ENCODE peak calls at places on chromosomes 1 and 21, in eight cellular contexts. One of them, this sample, is unnamed.

GRCh38 chr1:26754086-26754874 is 33.5 kb upstream of the PIGV start:
- DNase-seq in posterior cingulate gyrus: no peak
- DNase-seq in IMR-90: no peak
- DNase-seq in ovary: no peak
- DNase-seq in stimulated activated CD4-positive, alpha-beta T cell treated with anti-CD3 and anti-CD28 coated beads, Interleukin-4, amount 100 ng/mL, for 24 hours: no peak
- DNase-seq in GM04504: no peak
- DNase-seq in KG1: no peak
- DNase-seq in activated CD4-positive, alpha-beta T cell treated with anti-CD3 and anti-CD28 coated beads for 1 hour: no peak
- DNase-seq in this sample: no peak

GRCh38 chr1:27086628-27087027 is 68.3 kb downstream of the SLC9A1 start:
- DNase-seq in posterior cingulate gyrus: no peak
- DNase-seq in stimulated activated CD4-positive, alpha-beta T cell treated with anti-CD3 and anti-CD28 coated beads, Interleukin-4, amount 100 ng/mL, for 24 hours: no peak
- DNase-seq in GM04504: no peak
- DNase-seq in IMR-90: no peak
- DNase-seq in ovary: no peak
- DNase-seq in KG1: no peak
- DNase-seq in activated CD4-positive, alpha-beta T cell treated with anti-CD3 and anti-CD28 coated beads for 1 hour: no peak
- DNase-seq in this sample: no peak

GRCh38 chr1:172326171-172326570 is 94.3 kb upstream of the C1orf105 start:
- DNase-seq in ovary: no peak
- DNase-seq in IMR-90: peak; percentile 35
- DNase-seq in posterior cingulate gyrus: no peak
- DNase-seq in GM04504: no peak
- DNase-seq in activated CD4-positive, alpha-beta T cell treated with anti-CD3 and anti-CD28 coated beads for 1 hour: no peak
- DNase-seq in stimulated activated CD4-positive, alpha-beta T cell treated with anti-CD3 and anti-CD28 coated beads, Interleukin-4, amount 100 ng/mL, for 24 hours: no peak
- DNase-seq in KG1: no peak
- DNase-seq in this sample: no peak

GRCh38 chr1:200153277-200154055 is 126.0 kb downstream of the NR5A2 start:
- DNase-seq in GM04504: no peak
- DNase-seq in activated CD4-positive, alpha-beta T cell treated with anti-CD3 and anti-CD28 coated beads for 1 hour: no peak
- DNase-seq in posterior cingulate gyrus: no peak
- DNase-seq in stimulated activated CD4-positive, alpha-beta T cell treated with anti-CD3 and anti-CD28 coated beads, Interleukin-4, amount 100 ng/mL, for 24 hours: peak; percentile 64
- DNase-seq in KG1: no peak
- DNase-seq in ovary: no peak
- DNase-seq in IMR-90: no peak
- DNase-seq in this sample: no peak

GRCh38 chr1:214028095-214028494 is 40.3 kb downstream of the PROX1 start:
- DNase-seq in posterior cingulate gyrus: no peak
- DNase-seq in GM04504: no peak
- DNase-seq in stimulated activated CD4-positive, alpha-beta T cell treated with anti-CD3 and anti-CD28 coated beads, Interleukin-4, amount 100 ng/mL, for 24 hours: no peak
- DNase-seq in ovary: no peak
- DNase-seq in KG1: no peak
- DNase-seq in IMR-90: no peak
- DNase-seq in activated CD4-positive, alpha-beta T cell treated with anti-CD3 and anti-CD28 coated beads for 1 hour: no peak
- DNase-seq in this sample: no peak

GRCh38 chr1:56424744-56425493 is 154.4 kb downstream of the PLPP3 start:
- DNase-seq in stimulated activated CD4-positive, alpha-beta T cell treated with anti-CD3 and anti-CD28 coated beads, Interleukin-4, amount 100 ng/mL, for 24 hours: no peak
- DNase-seq in KG1: no peak
- DNase-seq in IMR-90: peak; percentile 71
- DNase-seq in GM04504: no peak
- DNase-seq in posterior cingulate gyrus: no peak
- DNase-seq in activated CD4-positive, alpha-beta T cell treated with anti-CD3 and anti-CD28 coated beads for 1 hour: no peak
- DNase-seq in ovary: peak; percentile 18
- DNase-seq in this sample: no peak

GRCh38 chr1:156750191-156750931 is 1.1 kb downstream of the HDGF start:
- DNase-seq in ovary: no peak
- DNase-seq in stimulated activated CD4-positive, alpha-beta T cell treated with anti-CD3 and anti-CD28 coated beads, Interleukin-4, amount 100 ng/mL, for 24 hours: peak; percentile 62
- DNase-seq in posterior cingulate gyrus: no peak
- DNase-seq in GM04504: no peak
- DNase-seq in IMR-90: no peak
- DNase-seq in KG1: no peak
- DNase-seq in activated CD4-positive, alpha-beta T cell treated with anti-CD3 and anti-CD28 coated beads for 1 hour: no peak
- DNase-seq in this sample: no peak

GRCh38 chr21:42144679-42145568 is 73.8 kb downstream of the UMODL1 start:
- DNase-seq in stimulated activated CD4-positive, alpha-beta T cell treated with anti-CD3 and anti-CD28 coated beads, Interleukin-4, amount 100 ng/mL, for 24 hours: no peak
- DNase-seq in posterior cingulate gyrus: no peak
- DNase-seq in ovary: no peak
- DNase-seq in GM04504: no peak
- DNase-seq in IMR-90: no peak
- DNase-seq in activated CD4-positive, alpha-beta T cell treated with anti-CD3 and anti-CD28 coated beads for 1 hour: no peak
- DNase-seq in KG1: peak; percentile 17
- DNase-seq in this sample: no peak

GRCh38 chr1:245260116-245260882 is 105.5 kb downstream of the KIF26B start:
- DNase-seq in ovary: no peak
- DNase-seq in stimulated activated CD4-positive, alpha-beta T cell treated with anti-CD3 and anti-CD28 coated beads, Interleukin-4, amount 100 ng/mL, for 24 hours: no peak
- DNase-seq in posterior cingulate gyrus: no peak
- DNase-seq in GM04504: no peak
- DNase-seq in IMR-90: no peak
- DNase-seq in activated CD4-positive, alpha-beta T cell treated with anti-CD3 and anti-CD28 coated beads for 1 hour: no peak
- DNase-seq in KG1: no peak
- DNase-seq in this sample: no peak

GRCh38 chr1:183810756-183811155 is 5.8 kb downstream of the RGL1 start:
- DNase-seq in stimulated activated CD4-positive, alpha-beta T cell treated with anti-CD3 and anti-CD28 coated beads, Interleukin-4, amount 100 ng/mL, for 24 hours: no peak
- DNase-seq in activated CD4-positive, alpha-beta T cell treated with anti-CD3 and anti-CD28 coated beads for 1 hour: no peak
- DNase-seq in KG1: no peak
- DNase-seq in ovary: no peak
- DNase-seq in GM04504: no peak
- DNase-seq in posterior cingulate gyrus: no peak
- DNase-seq in IMR-90: no peak
- DNase-seq in this sample: no peak

GRCh38 chr1:25561426-25562100 is 18.2 kb downstream of the LDLRAP1 start:
- DNase-seq in activated CD4-positive, alpha-beta T cell treated with anti-CD3 and anti-CD28 coated beads for 1 hour: no peak
- DNase-seq in posterior cingulate gyrus: no peak
- DNase-seq in stimulated activated CD4-positive, alpha-beta T cell treated with anti-CD3 and anti-CD28 coated beads, Interleukin-4, amount 100 ng/mL, for 24 hours: no peak
- DNase-seq in IMR-90: no peak
- DNase-seq in KG1: no peak
- DNase-seq in GM04504: no peak
- DNase-seq in ovary: no peak
- DNase-seq in this sample: no peak

GRCh38 chr1:116506132-116507004 is 64.5 kb downstream of the CD58 start:
- DNase-seq in KG1: no peak
- DNase-seq in posterior cingulate gyrus: no peak
- DNase-seq in GM04504: no peak
- DNase-seq in stimulated activated CD4-positive, alpha-beta T cell treated with anti-CD3 and anti-CD28 coated beads, Interleukin-4, amount 100 ng/mL, for 24 hours: no peak
- DNase-seq in ovary: no peak
- DNase-seq in activated CD4-positive, alpha-beta T cell treated with anti-CD3 and anti-CD28 coated beads for 1 hour: no peak
- DNase-seq in IMR-90: no peak
- DNase-seq in this sample: no peak

GRCh38 chr1:9249534-9250335 is 15.2 kb downstream of the H6PD start:
- DNase-seq in posterior cingulate gyrus: no peak
- DNase-seq in activated CD4-positive, alpha-beta T cell treated with anti-CD3 and anti-CD28 coated beads for 1 hour: no peak
- DNase-seq in KG1: no peak
- DNase-seq in GM04504: no peak
- DNase-seq in stimulated activated CD4-positive, alpha-beta T cell treated with anti-CD3 and anti-CD28 coated beads, Interleukin-4, amount 100 ng/mL, for 24 hours: peak; percentile 29
- DNase-seq in ovary: peak; percentile 57
- DNase-seq in IMR-90: peak; percentile 44
- DNase-seq in this sample: peak; percentile 45

GRCh38 chr1:6166655-6167390 is 13.3 kb downstream of the CHD5 start:
- DNase-seq in posterior cingulate gyrus: peak; percentile 55
- DNase-seq in GM04504: no peak
- DNase-seq in activated CD4-positive, alpha-beta T cell treated with anti-CD3 and anti-CD28 coated beads for 1 hour: no peak
- DNase-seq in ovary: no peak
- DNase-seq in KG1: no peak
- DNase-seq in IMR-90: no peak
- DNase-seq in stimulated activated CD4-positive, alpha-beta T cell treated with anti-CD3 and anti-CD28 coated beads, Interleukin-4, amount 100 ng/mL, for 24 hours: no peak
- DNase-seq in this sample: no peak

GRCh38 chr1:39494671-39495410 is 3.4 kb downstream of the BMP8A start:
- DNase-seq in GM04504: no peak
- DNase-seq in IMR-90: no peak
- DNase-seq in KG1: no peak
- DNase-seq in stimulated activated CD4-positive, alpha-beta T cell treated with anti-CD3 and anti-CD28 coated beads, Interleukin-4, amount 100 ng/mL, for 24 hours: no peak
- DNase-seq in activated CD4-positive, alpha-beta T cell treated with anti-CD3 and anti-CD28 coated beads for 1 hour: no peak
- DNase-seq in posterior cingulate gyrus: peak; percentile 86
- DNase-seq in ovary: no peak
- DNase-seq in this sample: no peak

GRCh38 chr1:15261155-15262002 is 14.4 kb downstream of the FHAD1 start:
- DNase-seq in KG1: no peak
- DNase-seq in IMR-90: no peak
- DNase-seq in stimulated activated CD4-positive, alpha-beta T cell treated with anti-CD3 and anti-CD28 coated beads, Interleukin-4, amount 100 ng/mL, for 24 hours: peak; percentile 11
- DNase-seq in ovary: no peak
- DNase-seq in GM04504: no peak
- DNase-seq in posterior cingulate gyrus: no peak
- DNase-seq in activated CD4-positive, alpha-beta T cell treated with anti-CD3 and anti-CD28 coated beads for 1 hour: no peak
- DNase-seq in this sample: peak; percentile 24

GRCh38 chr1:155882235-155882634 is 22.9 kb downstream of the SYT11 start:
- DNase-seq in activated CD4-positive, alpha-beta T cell treated with anti-CD3 and anti-CD28 coated beads for 1 hour: no peak
- DNase-seq in KG1: no peak
- DNase-seq in stimulated activated CD4-positive, alpha-beta T cell treated with anti-CD3 and anti-CD28 coated beads, Interleukin-4, amount 100 ng/mL, for 24 hours: no peak
- DNase-seq in IMR-90: no peak
- DNase-seq in GM04504: no peak
- DNase-seq in ovary: no peak
- DNase-seq in posterior cingulate gyrus: no peak
- DNase-seq in this sample: no peak

GRCh38 chr1:40381268-40382109 is 8.0 kb downstream of the SMAP2 start:
- DNase-seq in ovary: no peak
- DNase-seq in GM04504: no peak
- DNase-seq in posterior cingulate gyrus: no peak
- DNase-seq in stimulated activated CD4-positive, alpha-beta T cell treated with anti-CD3 and anti-CD28 coated beads, Interleukin-4, amount 100 ng/mL, for 24 hours: no peak
- DNase-seq in activated CD4-positive, alpha-beta T cell treated with anti-CD3 and anti-CD28 coated beads for 1 hour: no peak
- DNase-seq in KG1: peak; percentile 17
- DNase-seq in IMR-90: no peak
- DNase-seq in this sample: no peak

GRCh38 chr1:76317299-76317913 is 242.9 kb downstream of the ST6GALNAC3 start:
- DNase-seq in IMR-90: no peak
- DNase-seq in KG1: no peak
- DNase-seq in GM04504: peak; percentile 41
- DNase-seq in activated CD4-positive, alpha-beta T cell treated with anti-CD3 and anti-CD28 coated beads for 1 hour: no peak
- DNase-seq in ovary: no peak
- DNase-seq in posterior cingulate gyrus: no peak
- DNase-seq in stimulated activated CD4-positive, alpha-beta T cell treated with anti-CD3 and anti-CD28 coated beads, Interleukin-4, amount 100 ng/mL, for 24 hours: no peak
- DNase-seq in this sample: no peak

GRCh38 chr1:25544243-25544764 is 898 bp downstream of the LDLRAP1 start:
- DNase-seq in IMR-90: no peak
- DNase-seq in GM04504: no peak
- DNase-seq in KG1: no peak
- DNase-seq in activated CD4-positive, alpha-beta T cell treated with anti-CD3 and anti-CD28 coated beads for 1 hour: no peak
- DNase-seq in stimulated activated CD4-positive, alpha-beta T cell treated with anti-CD3 and anti-CD28 coated beads, Interleukin-4, amount 100 ng/mL, for 24 hours: no peak
- DNase-seq in posterior cingulate gyrus: no peak
- DNase-seq in ovary: no peak
- DNase-seq in this sample: no peak

GRCh38 chr1:113275691-113276090 is 114.6 kb upstream of the MAGI3 start:
- DNase-seq in posterior cingulate gyrus: no peak
- DNase-seq in GM04504: no peak
- DNase-seq in IMR-90: no peak
- DNase-seq in KG1: no peak
- DNase-seq in ovary: no peak
- DNase-seq in activated CD4-positive, alpha-beta T cell treated with anti-CD3 and anti-CD28 coated beads for 1 hour: no peak
- DNase-seq in stimulated activated CD4-positive, alpha-beta T cell treated with anti-CD3 and anti-CD28 coated beads, Interleukin-4, amount 100 ng/mL, for 24 hours: no peak
- DNase-seq in this sample: no peak

GRCh38 chr1:243946946-243947345 is 96.9 kb upstream of the AKT3 start:
- DNase-seq in activated CD4-positive, alpha-beta T cell treated with anti-CD3 and anti-CD28 coated beads for 1 hour: peak; percentile 13
- DNase-seq in IMR-90: no peak
- DNase-seq in posterior cingulate gyrus: no peak
- DNase-seq in ovary: no peak
- DNase-seq in GM04504: no peak
- DNase-seq in stimulated activated CD4-positive, alpha-beta T cell treated with anti-CD3 and anti-CD28 coated beads, Interleukin-4, amount 100 ng/mL, for 24 hours: peak; percentile 35
- DNase-seq in KG1: no peak
- DNase-seq in this sample: no peak

GRCh38 chr1:202807367-202807925 is 775 bp downstream of the KDM5B start:
- DNase-seq in KG1: no peak
- DNase-seq in ovary: peak; percentile 40
- DNase-seq in stimulated activated CD4-positive, alpha-beta T cell treated with anti-CD3 and anti-CD28 coated beads, Interleukin-4, amount 100 ng/mL, for 24 hours: peak; percentile 49
- DNase-seq in posterior cingulate gyrus: peak; percentile 78
- DNase-seq in activated CD4-positive, alpha-beta T cell treated with anti-CD3 and anti-CD28 coated beads for 1 hour: peak; percentile 26
- DNase-seq in IMR-90: peak; percentile 34
- DNase-seq in GM04504: no peak
- DNase-seq in this sample: peak; percentile 51

GRCh38 chr1:182968151-182968741 is 15.3 kb upstream of the SHCBP1L start:
- DNase-seq in ovary: no peak
- DNase-seq in GM04504: no peak
- DNase-seq in IMR-90: peak; percentile 27
- DNase-seq in stimulated activated CD4-positive, alpha-beta T cell treated with anti-CD3 and anti-CD28 coated beads, Interleukin-4, amount 100 ng/mL, for 24 hours: no peak
- DNase-seq in posterior cingulate gyrus: no peak
- DNase-seq in activated CD4-positive, alpha-beta T cell treated with anti-CD3 and anti-CD28 coated beads for 1 hour: no peak
- DNase-seq in KG1: no peak
- DNase-seq in this sample: peak; percentile 13

GRCh38 chr1:107047602-107048001 is 8.9 kb upstream of the PRMT6 start:
- DNase-seq in IMR-90: no peak
- DNase-seq in stimulated activated CD4-positive, alpha-beta T cell treated with anti-CD3 and anti-CD28 coated beads, Interleukin-4, amount 100 ng/mL, for 24 hours: no peak
- DNase-seq in KG1: no peak
- DNase-seq in posterior cingulate gyrus: no peak
- DNase-seq in GM04504: no peak
- DNase-seq in activated CD4-positive, alpha-beta T cell treated with anti-CD3 and anti-CD28 coated beads for 1 hour: no peak
- DNase-seq in ovary: no peak
- DNase-seq in this sample: no peak

GRCh38 chr1:23020731-23021130 is 1.5 kb downstream of the KDM1A start:
- DNase-seq in IMR-90: no peak
- DNase-seq in GM04504: no peak
- DNase-seq in stimulated activated CD4-positive, alpha-beta T cell treated with anti-CD3 and anti-CD28 coated beads, Interleukin-4, amount 100 ng/mL, for 24 hours: no peak
- DNase-seq in KG1: no peak
- DNase-seq in posterior cingulate gyrus: no peak
- DNase-seq in ovary: no peak
- DNase-seq in activated CD4-positive, alpha-beta T cell treated with anti-CD3 and anti-CD28 coated beads for 1 hour: no peak
- DNase-seq in this sample: no peak

GRCh38 chr1:64966158-64966963 is at the start of gene JAK1:
- DNase-seq in stimulated activated CD4-positive, alpha-beta T cell treated with anti-CD3 and anti-CD28 coated beads, Interleukin-4, amount 100 ng/mL, for 24 hours: peak; percentile 86
- DNase-seq in posterior cingulate gyrus: peak; percentile 95
- DNase-seq in KG1: peak; percentile 77
- DNase-seq in IMR-90: peak; percentile 72
- DNase-seq in activated CD4-positive, alpha-beta T cell treated with anti-CD3 and anti-CD28 coated beads for 1 hour: peak; percentile 82
- DNase-seq in ovary: peak; percentile 88
- DNase-seq in GM04504: peak; percentile 51
- DNase-seq in this sample: peak; percentile 76

GRCh38 chr1:183198463-183198862 is 12.4 kb downstream of the LAMC2 start:
- DNase-seq in posterior cingulate gyrus: no peak
- DNase-seq in ovary: no peak
- DNase-seq in KG1: no peak
- DNase-seq in GM04504: no peak
- DNase-seq in IMR-90: peak; percentile 98
- DNase-seq in activated CD4-positive, alpha-beta T cell treated with anti-CD3 and anti-CD28 coated beads for 1 hour: no peak
- DNase-seq in stimulated activated CD4-positive, alpha-beta T cell treated with anti-CD3 and anti-CD28 coated beads, Interleukin-4, amount 100 ng/mL, for 24 hours: no peak
- DNase-seq in this sample: no peak

GRCh38 chr1:74964508-74964907 is 169.7 kb upstream of the LHX8 start:
- DNase-seq in stimulated activated CD4-positive, alpha-beta T cell treated with anti-CD3 and anti-CD28 coated beads, Interleukin-4, amount 100 ng/mL, for 24 hours: no peak
- DNase-seq in activated CD4-positive, alpha-beta T cell treated with anti-CD3 and anti-CD28 coated beads for 1 hour: no peak
- DNase-seq in KG1: peak; percentile 46
- DNase-seq in ovary: no peak
- DNase-seq in posterior cingulate gyrus: no peak
- DNase-seq in GM04504: no peak
- DNase-seq in IMR-90: no peak
- DNase-seq in this sample: no peak

GRCh38 chr1:203672354-203672753 is 45.7 kb downstream of the ATP2B4 start:
- DNase-seq in IMR-90: peak; percentile 88
- DNase-seq in GM04504: peak; percentile 46
- DNase-seq in stimulated activated CD4-positive, alpha-beta T cell treated with anti-CD3 and anti-CD28 coated beads, Interleukin-4, amount 100 ng/mL, for 24 hours: no peak
- DNase-seq in activated CD4-positive, alpha-beta T cell treated with anti-CD3 and anti-CD28 coated beads for 1 hour: no peak
- DNase-seq in ovary: no peak
- DNase-seq in KG1: no peak
- DNase-seq in posterior cingulate gyrus: peak; percentile 91
- DNase-seq in this sample: no peak

GRCh38 chr1:116825735-116826438 is 71.7 kb downstream of the CD2 start:
- DNase-seq in KG1: no peak
- DNase-seq in ovary: no peak
- DNase-seq in GM04504: no peak
- DNase-seq in activated CD4-positive, alpha-beta T cell treated with anti-CD3 and anti-CD28 coated beads for 1 hour: no peak
- DNase-seq in stimulated activated CD4-positive, alpha-beta T cell treated with anti-CD3 and anti-CD28 coated beads, Interleukin-4, amount 100 ng/mL, for 24 hours: no peak
- DNase-seq in posterior cingulate gyrus: peak; percentile 67
- DNase-seq in IMR-90: no peak
- DNase-seq in this sample: no peak

GRCh38 chr21:33031562-33031961 is 5.8 kb downstream of the OLIG2 start:
- DNase-seq in stimulated activated CD4-positive, alpha-beta T cell treated with anti-CD3 and anti-CD28 coated beads, Interleukin-4, amount 100 ng/mL, for 24 hours: no peak
- DNase-seq in posterior cingulate gyrus: no peak
- DNase-seq in ovary: no peak
- DNase-seq in activated CD4-positive, alpha-beta T cell treated with anti-CD3 and anti-CD28 coated beads for 1 hour: no peak
- DNase-seq in KG1: no peak
- DNase-seq in GM04504: no peak
- DNase-seq in IMR-90: no peak
- DNase-seq in this sample: no peak

GRCh38 chr1:27971674-27972073 is 11.9 kb downstream of the XKR8 start:
- DNase-seq in activated CD4-positive, alpha-beta T cell treated with anti-CD3 and anti-CD28 coated beads for 1 hour: no peak
- DNase-seq in KG1: no peak
- DNase-seq in ovary: no peak
- DNase-seq in IMR-90: no peak
- DNase-seq in stimulated activated CD4-positive, alpha-beta T cell treated with anti-CD3 and anti-CD28 coated beads, Interleukin-4, amount 100 ng/mL, for 24 hours: no peak
- DNase-seq in GM04504: no peak
- DNase-seq in posterior cingulate gyrus: no peak
- DNase-seq in this sample: no peak

GRCh38 chr21:34219334-34220020 is 144.3 kb upstream of the KCNE2 start:
- DNase-seq in GM04504: no peak
- DNase-seq in activated CD4-positive, alpha-beta T cell treated with anti-CD3 and anti-CD28 coated beads for 1 hour: no peak
- DNase-seq in posterior cingulate gyrus: no peak
- DNase-seq in ovary: no peak
- DNase-seq in stimulated activated CD4-positive, alpha-beta T cell treated with anti-CD3 and anti-CD28 coated beads, Interleukin-4, amount 100 ng/mL, for 24 hours: no peak
- DNase-seq in IMR-90: no peak
- DNase-seq in KG1: no peak
- DNase-seq in this sample: no peak